ENCODE peak calls at places on chromosomes 1 and 21, in ten cellular contexts. D is adrenal gland, M is body of pancreas, W is neural progenitor cell, Q is right lobe of liver, E is IMR-90, J is cardiac muscle cell, B is breast epithelium, I is pancreas, V is heart right ventricle. K is an unnamed sample. For H3K4me1, the result is how much of the 10 kb centered on the place peaks cover.

GRCh38 chr1:234495231-234495990 is 16.4 kb upstream of the TARBP1 start:
- DNase-seq in D (no peak), M (no peak), W (peak), Q (no peak), E (peak), J (peak), B (no peak), I (no peak), V (no peak), K (no peak)

GRCh38 chr1:208604295-208604694 is 360.1 kb upstream of the PLXNA2 start:
- DNase-seq in D (no peak), M (no peak), W (no peak), Q (no peak), E (no peak), J (no peak), B (no peak), I (no peak), V (no peak), K (no peak)

GRCh38 chr1:116755681-116756080 is 1.5 kb downstream of the CD2 start:
- DNase-seq in D (no peak), M (no peak), W (no peak), Q (no peak), E (no peak), J (no peak), B (no peak), I (no peak), V (no peak), K (no peak)

GRCh38 chr1:110612060-110612745 is 6.0 kb upstream of the KCNA2 start:
- DNase-seq in D (no peak), M (peak), W (no peak), Q (no peak), E (no peak), J (no peak), B (no peak), I (no peak), V (no peak), K (no peak)

GRCh38 chr1:31579374-31579773 is 3.1 kb downstream of the TINAGL1 start:
- DNase-seq in D (peak), M (no peak), W (no peak), Q (no peak), E (no peak), J (no peak), B (no peak), I (no peak), V (peak), K (no peak)

GRCh38 chr1:201172336-201172735 is 18.1 kb upstream of the TMEM9 start:
- DNase-seq in D (no peak), M (peak), W (no peak), Q (no peak), E (no peak), J (peak), B (no peak), I (no peak), V (no peak), K (no peak)

GRCh38 chr1:1157426-1157913 is 16.2 kb upstream of the TTLL10 start:
- DNase-seq in D (peak), M (peak), W (peak), Q (peak), E (peak), J (peak), B (peak), I (peak), V (peak), K (peak)

GRCh38 chr1:4786061-4786460 is 131.7 kb downstream of the AJAP1 start:
- DNase-seq in D (no peak), M (no peak), W (no peak), Q (no peak), E (no peak), J (peak), B (no peak), I (no peak), V (no peak), K (no peak)

GRCh38 chr21:37563641-37564340 is 197.2 kb downstream of the DYRK1A start:
- DNase-seq in D (peak), M (peak), W (peak), Q (peak), E (peak), J (peak), B (peak), I (peak), V (peak), K (peak)

GRCh38 chr1:58852731-58853485 is 69.1 kb upstream of the JUN start:
- DNase-seq in D (no peak), M (no peak), W (peak), Q (no peak), E (no peak), J (no peak), B (no peak), I (no peak), V (no peak), K (no peak)

GRCh38 chr21:29316029-29316742 is 17.5 kb downstream of the BACH1 start:
- DNase-seq in D (no peak), M (no peak), W (no peak), Q (no peak), E (no peak), J (no peak), B (no peak), I (no peak), V (no peak), K (no peak)

GRCh38 chr1:220990417-220991337 is 111.4 kb downstream of the HLX start:
- DNase-seq in D (peak), M (no peak), W (no peak), Q (no peak), E (peak), J (no peak), B (no peak), I (no peak), V (no peak), K (no peak)

GRCh38 chr21:44846485-44847260 is 26.8 kb downstream of the PTTG1IP start:
- DNase-seq in D (peak), M (peak), W (peak), Q (no peak), E (peak), J (no peak), B (peak), I (no peak), V (no peak), K (no peak)

GRCh38 chr1:192521734-192522133 is 53.8 kb upstream of the RGS1 start:
- DNase-seq in D (peak), M (no peak), W (no peak), Q (no peak), E (no peak), J (no peak), B (no peak), I (no peak), V (no peak), K (no peak)

GRCh38 chr1:240107058-240107684 is 15.5 kb downstream of the FMN2 start:
- DNase-seq in D (no peak), M (no peak), W (no peak), Q (no peak), E (peak), J (no peak), B (no peak), I (no peak), V (no peak), K (no peak)

GRCh38 chr1:172642970-172643369 is 15.9 kb upstream of the FASLG start:
- DNase-seq in D (peak), M (peak), W (no peak), Q (no peak), E (no peak), J (no peak), B (no peak), I (no peak), V (no peak), K (no peak)

GRCh38 chr1:173478099-173478555 is 992 bp downstream of the PRDX6 start:
- DNase-seq in D (peak), M (peak), W (peak), Q (peak), E (peak), J (peak), B (no peak), I (peak), V (peak), K (peak)

GRCh38 chr1:199550384-199551067 is 477.0 kb upstream of the NR5A2 start:
- DNase-seq in D (no peak), M (no peak), W (no peak), Q (no peak), E (peak), J (peak), B (no peak), I (no peak), V (no peak), K (no peak)
- TF ChIP-seq CTCF in D (no peak), M (no peak), W (no peak), Q (no peak), E (peak), J (no peak), B (no peak), I (no peak), V (no peak), K (no peak)

DNA sequence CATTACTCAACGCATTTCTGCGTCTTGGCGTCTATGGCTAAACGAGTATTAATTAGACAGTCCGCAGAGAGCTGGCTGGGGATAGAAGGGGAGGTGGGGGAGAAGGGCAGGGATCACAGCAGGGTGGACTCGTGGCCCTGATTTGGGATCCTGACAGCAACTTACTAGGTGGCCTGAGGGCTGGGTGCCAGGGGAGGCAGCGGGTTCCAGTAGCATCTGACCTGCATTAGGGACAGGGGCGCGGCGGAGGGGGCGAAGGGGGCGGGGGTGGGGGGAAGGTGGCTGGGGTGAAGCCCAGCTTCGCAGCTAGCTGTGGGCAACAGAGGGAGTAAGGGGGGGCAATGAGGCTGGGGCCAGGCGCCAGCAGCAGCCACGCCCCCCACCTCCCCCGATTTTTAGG is 1.0 kb upstream of the BACE2 start:
- DNase-seq in D (no peak), M (peak), W (no peak), Q (no peak), E (no peak), J (no peak), B (no peak), I (no peak), V (peak), K (no peak)
- H3K27ac ChIP-seq in D (peak), M (peak), W (no peak), Q (peak), E (peak), J (no peak), B (peak), I (peak), V (peak), K (peak)

DNA sequence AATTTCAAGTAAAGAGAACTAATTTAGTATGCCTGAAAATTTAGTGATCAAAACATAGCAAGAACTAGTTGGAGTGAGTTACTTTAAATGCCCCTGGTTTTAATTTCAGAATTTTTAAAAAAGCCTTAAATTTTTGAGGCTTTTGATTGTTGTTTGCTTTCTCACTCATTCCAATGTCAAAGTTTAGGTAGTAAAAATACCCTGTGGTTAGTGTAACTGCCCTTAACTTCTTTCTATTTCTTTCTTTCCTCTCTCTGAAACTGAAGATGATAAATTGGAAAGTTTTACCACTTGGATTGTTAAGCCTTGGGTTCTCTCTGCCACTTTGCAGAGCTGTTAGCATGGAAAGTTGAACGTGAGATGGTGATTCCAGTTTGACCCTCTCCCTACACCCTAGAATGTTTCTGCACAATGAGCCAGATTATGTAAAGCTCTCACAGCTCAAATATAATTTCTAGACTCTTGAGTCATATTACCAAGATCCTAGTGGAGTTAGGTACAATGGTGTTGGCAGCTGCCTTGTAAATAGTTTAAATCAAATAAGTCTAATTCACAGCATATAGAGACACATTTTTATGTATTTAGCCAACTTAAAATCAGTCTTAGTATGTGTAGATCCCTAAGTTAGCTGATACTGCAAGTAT is 192.4 kb upstream of the SGIP1 start:
- DNase-seq in D (no peak), M (no peak), W (no peak), Q (no peak), E (no peak), J (no peak), B (no peak), I (no peak), V (no peak), K (no peak)
- H3K4me1 ChIP-seq in D (under half), M (under half), W (under half), Q (under half), E (under half), J (under half), B (under half), I (under half), V (under half), K (under half)

GRCh38 chr1:24379733-24380315 is 33.8 kb downstream of the STPG1 start:
- DNase-seq in D (no peak), M (no peak), W (no peak), Q (no peak), E (peak), J (no peak), B (no peak), I (no peak), V (no peak), K (no peak)
- TF ChIP-seq CTCF in D (no peak), M (no peak), W (no peak), Q (no peak), E (no peak), J (no peak), B (no peak), I (no peak), V (no peak), K (no peak)

GRCh38 chr1:183879477-183879876 is 74.6 kb downstream of the RGL1 start:
- DNase-seq in D (no peak), M (no peak), W (no peak), Q (no peak), E (no peak), J (no peak), B (no peak), I (no peak), V (no peak), K (no peak)

GRCh38 chr1:183877321-183877720 is 72.4 kb downstream of the RGL1 start:
- DNase-seq in D (peak), M (peak), W (peak), Q (no peak), E (peak), J (no peak), B (peak), I (peak), V (peak), K (no peak)

GRCh38 chr1:183882328-183883167 is 77.6 kb downstream of the RGL1 start:
- DNase-seq in D (no peak), M (no peak), W (no peak), Q (no peak), E (no peak), J (no peak), B (no peak), I (no peak), V (no peak), K (peak)

GRCh38 chr1:183881387-183882084 is 76.6 kb downstream of the RGL1 start:
- DNase-seq in D (peak), M (peak), W (peak), Q (no peak), E (peak), J (peak), B (peak), I (peak), V (peak), K (peak)

DNA sequence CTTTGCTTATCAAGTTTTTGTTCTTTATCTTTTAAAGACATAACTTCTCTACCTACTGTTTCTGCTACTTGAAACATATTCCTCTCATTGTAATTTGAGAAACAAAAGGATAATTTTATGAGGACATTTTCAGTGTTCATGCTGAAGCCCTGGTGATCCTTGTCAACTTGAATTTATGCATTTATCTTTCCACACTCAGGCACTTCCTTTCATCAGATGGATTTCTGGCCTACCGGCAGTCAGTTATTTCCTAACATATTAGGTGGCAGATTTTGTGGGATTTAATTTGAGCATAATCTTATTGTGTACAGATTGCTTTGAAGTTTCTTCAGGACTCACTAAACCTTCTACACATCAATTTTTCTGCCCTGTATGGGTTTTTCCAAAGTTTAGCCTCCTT is 75.0 kb downstream of the RGL1 start:
- DNase-seq in D (no peak), M (no peak), W (no peak), Q (no peak), E (no peak), J (no peak), B (no peak), I (no peak), V (no peak), K (no peak)
- H3K27ac ChIP-seq in D (no peak), M (no peak), W (no peak), Q (no peak), E (no peak), J (no peak), B (no peak), I (no peak), V (peak), K (no peak)

GRCh38 chr1:246580497-246581047 is 14.3 kb downstream of the CNST start:
- DNase-seq in D (no peak), M (no peak), W (no peak), Q (no peak), E (no peak), J (no peak), B (no peak), I (no peak), V (no peak), K (no peak)

GRCh38 chr1:246587032-246587431 is 20.8 kb downstream of the CNST start:
- DNase-seq in D (no peak), M (no peak), W (no peak), Q (no peak), E (no peak), J (no peak), B (no peak), I (no peak), V (no peak), K (no peak)

GRCh38 chr1:246582301-246583055 is 16.2 kb downstream of the CNST start:
- DNase-seq in D (no peak), M (no peak), W (no peak), Q (no peak), E (no peak), J (no peak), B (no peak), I (no peak), V (no peak), K (no peak)

GRCh38 chr1:246583056-246583440 is 16.8 kb downstream of the CNST start:
- DNase-seq in D (no peak), M (no peak), W (no peak), Q (no peak), E (no peak), J (no peak), B (no peak), I (no peak), V (no peak), K (no peak)

GRCh38 chr1:246583448-246584185 is 17.4 kb downstream of the CNST start:
- DNase-seq in D (peak), M (peak), W (no peak), Q (no peak), E (no peak), J (no peak), B (no peak), I (no peak), V (peak), K (no peak)
- H3K4me1 ChIP-seq in D (half or more), M (under half), W (under half), Q (under half), E (under half), J (under half), B (under half), I (under half), V (under half), K (half or more)

GRCh38 chr1:25673962-25674928 is 57.7 kb downstream of the MAN1C1 start:
- DNase-seq in D (no peak), M (no peak), W (no peak), Q (no peak), E (no peak), J (no peak), B (no peak), I (no peak), V (no peak), K (no peak)
- TF ChIP-seq CTCF in D (no peak), M (no peak), W (no peak), Q (no peak), E (no peak), J (no peak), B (no peak), I (no peak), V (no peak), K (no peak)

DNA sequence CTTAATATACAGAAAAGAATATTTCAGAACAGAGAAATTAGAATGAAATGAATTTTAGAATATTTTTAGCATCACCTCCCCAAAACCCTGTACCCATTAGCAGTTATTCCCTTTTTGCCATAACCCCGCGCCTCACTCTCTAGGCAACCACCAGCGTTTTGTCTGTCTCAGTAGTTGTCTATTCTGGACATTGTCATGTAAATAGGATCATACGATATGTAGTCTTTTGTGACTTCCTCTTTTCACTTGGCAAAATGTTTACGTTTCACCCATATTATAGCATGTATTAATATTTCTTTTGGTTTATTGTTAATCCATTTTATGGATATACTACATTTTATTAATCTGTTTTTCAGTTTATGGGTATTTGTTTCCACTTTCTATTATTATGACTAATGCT is 24.9 kb downstream of the SOAT1 start:
- DNase-seq in D (no peak), M (no peak), W (no peak), Q (no peak), E (no peak), J (no peak), B (no peak), I (no peak), V (no peak), K (no peak)
- H3K27ac ChIP-seq in D (no peak), M (no peak), W (no peak), Q (no peak), E (no peak), J (no peak), B (no peak), I (no peak), V (no peak), K (no peak)

GRCh38 chr1:65994223-65994622 is 201.5 kb downstream of the PDE4B start:
- DNase-seq in D (no peak), M (no peak), W (no peak), Q (no peak), E (no peak), J (no peak), B (no peak), I (no peak), V (no peak), K (no peak)

GRCh38 chr1:65993047-65993363 is 200.3 kb downstream of the PDE4B start:
- DNase-seq in D (no peak), M (no peak), W (no peak), Q (no peak), E (no peak), J (no peak), B (no peak), I (no peak), V (no peak), K (no peak)

GRCh38 chr1:65992160-65993046 is 199.7 kb downstream of the PDE4B start:
- DNase-seq in D (no peak), M (no peak), W (peak), Q (no peak), E (no peak), J (peak), B (no peak), I (no peak), V (no peak), K (no peak)

GRCh38 chr1:65990161-65990560 is 197.5 kb downstream of the PDE4B start:
- DNase-seq in D (no peak), M (no peak), W (no peak), Q (no peak), E (no peak), J (no peak), B (no peak), I (no peak), V (no peak), K (no peak)

DNA sequence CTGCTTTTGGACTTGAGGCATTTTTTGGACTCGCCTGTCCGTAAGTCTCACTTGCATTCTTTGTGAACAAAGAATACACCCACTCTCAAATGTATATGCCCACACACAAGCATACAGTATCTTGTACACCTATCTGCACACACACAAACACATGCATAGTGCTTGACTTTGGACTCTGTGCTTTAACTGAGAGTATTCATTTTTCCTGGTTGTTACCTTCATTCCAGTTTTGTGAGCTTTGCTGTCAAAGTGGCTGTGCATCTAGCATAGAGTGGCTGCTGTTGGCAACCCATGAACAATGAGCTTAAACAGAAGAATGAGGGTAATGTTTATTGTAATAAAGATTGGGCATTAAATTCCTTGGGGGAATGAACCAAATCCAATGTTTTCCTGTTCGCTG is 199.0 kb downstream of the PDE4B start:
- DNase-seq in D (no peak), M (no peak), W (no peak), Q (no peak), E (no peak), J (no peak), B (no peak), I (no peak), V (no peak), K (no peak)
- H3K4me1 ChIP-seq in D (under half), M (under half), W (under half), Q (under half), E (under half), J (under half), B (under half), I (under half), V (under half), K (under half)